ENCODE peak calls at places on chromosomes 1 and 21, in four cellular contexts. O is PC-3, F is amygdala, V is pancreas. R is an unnamed sample.
A peak's percentile ranks its signal among the peaks of the same experiment; 100 is the strongest.

GRCh38 chr1:43621386-43621785 is 28.6 kb upstream of the KDM4A start:
- DNase-seq in O (no peak), F (no peak), V (no peak), R (no peak)

GRCh38 chr1:165298081-165298820 is 58.3 kb downstream of the LMX1A start:
- DNase-seq in V (no peak), O (no peak), F (no peak), R (no peak)

GRCh38 chr1:181514298-181515290 is 31.3 kb downstream of the CACNA1E start:
- DNase-seq in V (no peak), F (no peak), O (no peak), R (no peak)

GRCh38 chr1:19179597-19180271 is 30.3 kb downstream of the UBR4 start:
- DNase-seq in O (peak; percentile 39), F (no peak), V (no peak), R (no peak)

GRCh38 chr1:201885531-201886075 is 3.1 kb upstream of the SHISA4 start:
- DNase-seq in O (peak; percentile 46), V (no peak), F (no peak), R (no peak)

GRCh38 chr1:89757532-89757931 is 63.3 kb upstream of the LRRC8D start:
- DNase-seq in V (no peak), O (no peak), F (no peak), R (no peak)

GRCh38 chr21:25528511-25528910 is 78.8 kb downstream of the MRPL39 start:
- DNase-seq in F (no peak), O (no peak), V (no peak), R (no peak)

GRCh38 chr21:39136711-39137110 is 46.5 kb downstream of the PSMG1 start:
- DNase-seq in F (no peak), V (no peak), O (peak; percentile 82), R (no peak)

GRCh38 chr1:43766818-43767525 is 59.6 kb downstream of the ST3GAL3 start:
- DNase-seq in O (no peak), V (no peak), F (no peak), R (no peak)

GRCh38 chr1:28965271-28965870 is 51.0 kb downstream of the EPB41 start:
- DNase-seq in F (no peak), O (no peak), V (no peak), R (no peak)

GRCh38 chr1:19007491-19008441 is 51.3 kb upstream of the IFFO2 start:
- DNase-seq in F (no peak), V (peak; percentile 89), O (peak; percentile 44), R (no peak)

GRCh38 chr1:161199506-161200119 is 759 bp upstream of the ADAMTS4 start:
- DNase-seq in V (no peak), F (no peak), O (no peak), R (no peak)

R was measured in mucosa of descending colon.